ENCODE peak calls at places on chromosomes 11 and 22, in nine cellular contexts. One of them, this sample, is unnamed.
A peak's percentile ranks its signal among the peaks of the same experiment; 100 is the strongest.

GRCh38 chr11:17770048-17770652 is 35.6 kb downstream of the KCNC1 start:
- DNase-seq in AG04450: no peak
- DNase-seq in body of pancreas: peak; percentile 42
- DNase-seq in DMS153: peak; percentile 64
- DNase-seq in hypothalamus: no peak
- DNase-seq in CD8-positive, alpha-beta memory T cell: peak; percentile 30
- DNase-seq in stimulated activated naive CD8-positive, alpha-beta T cell treated with anti-CD3 and anti-CD28 coated beads, Interleukin-15, Interleukin-2, amounts not matched to agents 100 U/mL and 50 U/mL, for 24 hours: no peak
- DNase-seq in NCI-H146: peak; percentile 38
- DNase-seq in GM10248: no peak
- DNase-seq in this sample: no peak

GRCh38 chr11:120645639-120646038 is 134.1 kb downstream of the GRIK4 start:
- DNase-seq in CD8-positive, alpha-beta memory T cell: peak; percentile 19
- DNase-seq in GM10248: no peak
- DNase-seq in NCI-H146: peak; percentile 84
- DNase-seq in AG04450: no peak
- DNase-seq in hypothalamus: no peak
- DNase-seq in DMS153: peak; percentile 37
- DNase-seq in body of pancreas: no peak
- DNase-seq in stimulated activated naive CD8-positive, alpha-beta T cell treated with anti-CD3 and anti-CD28 coated beads, Interleukin-15, Interleukin-2, amounts not matched to agents 100 U/mL and 50 U/mL, for 24 hours: no peak
- DNase-seq in this sample: no peak

GRCh38 chr22:45867906-45868555 is 108.9 kb downstream of the WNT7B start:
- DNase-seq in CD8-positive, alpha-beta memory T cell: no peak
- DNase-seq in stimulated activated naive CD8-positive, alpha-beta T cell treated with anti-CD3 and anti-CD28 coated beads, Interleukin-15, Interleukin-2, amounts not matched to agents 100 U/mL and 50 U/mL, for 24 hours: no peak
- DNase-seq in body of pancreas: no peak
- DNase-seq in DMS153: no peak
- DNase-seq in GM10248: peak; percentile 14
- DNase-seq in AG04450: no peak
- DNase-seq in NCI-H146: no peak
- DNase-seq in hypothalamus: no peak
- DNase-seq in this sample: no peak

GRCh38 chr11:10388096-10388495 is 67.0 kb upstream of the AMPD3 start:
- DNase-seq in GM10248: no peak
- DNase-seq in AG04450: no peak
- DNase-seq in DMS153: no peak
- DNase-seq in CD8-positive, alpha-beta memory T cell: no peak
- DNase-seq in body of pancreas: no peak
- DNase-seq in hypothalamus: no peak
- DNase-seq in stimulated activated naive CD8-positive, alpha-beta T cell treated with anti-CD3 and anti-CD28 coated beads, Interleukin-15, Interleukin-2, amounts not matched to agents 100 U/mL and 50 U/mL, for 24 hours: no peak
- DNase-seq in NCI-H146: no peak
- DNase-seq in this sample: no peak

GRCh38 chr22:46287873-46288751 is 8.6 kb upstream of the GTSE1 start:
- DNase-seq in CD8-positive, alpha-beta memory T cell: peak; percentile 60
- DNase-seq in GM10248: peak; percentile 87
- DNase-seq in body of pancreas: no peak
- DNase-seq in stimulated activated naive CD8-positive, alpha-beta T cell treated with anti-CD3 and anti-CD28 coated beads, Interleukin-15, Interleukin-2, amounts not matched to agents 100 U/mL and 50 U/mL, for 24 hours: peak; percentile 42
- DNase-seq in NCI-H146: no peak
- DNase-seq in hypothalamus: no peak
- DNase-seq in DMS153: no peak
- DNase-seq in AG04450: no peak
- DNase-seq in this sample: no peak

GRCh38 chr11:65279713-65280459 is 18.1 kb downstream of the POLA2 start:
- DNase-seq in hypothalamus: no peak
- DNase-seq in stimulated activated naive CD8-positive, alpha-beta T cell treated with anti-CD3 and anti-CD28 coated beads, Interleukin-15, Interleukin-2, amounts not matched to agents 100 U/mL and 50 U/mL, for 24 hours: peak; percentile 51
- DNase-seq in AG04450: peak; percentile 86
- DNase-seq in DMS153: no peak
- DNase-seq in NCI-H146: no peak
- DNase-seq in body of pancreas: no peak
- DNase-seq in CD8-positive, alpha-beta memory T cell: peak; percentile 69
- DNase-seq in GM10248: peak; percentile 55
- DNase-seq in this sample: no peak

GRCh38 chr11:74311352-74311926 is at the start of gene P4HA3:
- DNase-seq in GM10248: peak; percentile 74
- DNase-seq in DMS153: no peak
- DNase-seq in NCI-H146: peak; percentile 60
- DNase-seq in hypothalamus: no peak
- DNase-seq in stimulated activated naive CD8-positive, alpha-beta T cell treated with anti-CD3 and anti-CD28 coated beads, Interleukin-15, Interleukin-2, amounts not matched to agents 100 U/mL and 50 U/mL, for 24 hours: peak; percentile 70
- DNase-seq in body of pancreas: peak; percentile 79
- DNase-seq in CD8-positive, alpha-beta memory T cell: peak; percentile 45
- DNase-seq in AG04450: no peak
- DNase-seq in this sample: peak; percentile 85

GRCh38 chr11:72828081-72828567 is 13.9 kb downstream of the ATG16L2 start:
- DNase-seq in GM10248: no peak
- DNase-seq in NCI-H146: peak; percentile 69
- DNase-seq in body of pancreas: no peak
- DNase-seq in hypothalamus: no peak
- DNase-seq in DMS153: no peak
- DNase-seq in stimulated activated naive CD8-positive, alpha-beta T cell treated with anti-CD3 and anti-CD28 coated beads, Interleukin-15, Interleukin-2, amounts not matched to agents 100 U/mL and 50 U/mL, for 24 hours: no peak
- DNase-seq in CD8-positive, alpha-beta memory T cell: no peak
- DNase-seq in AG04450: no peak
- DNase-seq in this sample: no peak

GRCh38 chr11:6111635-6112034 is 4.2 kb downstream of the OR56B4 start:
- DNase-seq in AG04450: no peak
- DNase-seq in NCI-H146: no peak
- DNase-seq in GM10248: no peak
- DNase-seq in stimulated activated naive CD8-positive, alpha-beta T cell treated with anti-CD3 and anti-CD28 coated beads, Interleukin-15, Interleukin-2, amounts not matched to agents 100 U/mL and 50 U/mL, for 24 hours: no peak
- DNase-seq in hypothalamus: no peak
- DNase-seq in body of pancreas: no peak
- DNase-seq in CD8-positive, alpha-beta memory T cell: no peak
- DNase-seq in DMS153: no peak
- DNase-seq in this sample: no peak

GRCh38 chr11:121406291-121406690 is 45.8 kb upstream of the SORL1 start:
- DNase-seq in NCI-H146: no peak
- DNase-seq in CD8-positive, alpha-beta memory T cell: no peak
- DNase-seq in AG04450: no peak
- DNase-seq in DMS153: no peak
- DNase-seq in GM10248: no peak
- DNase-seq in stimulated activated naive CD8-positive, alpha-beta T cell treated with anti-CD3 and anti-CD28 coated beads, Interleukin-15, Interleukin-2, amounts not matched to agents 100 U/mL and 50 U/mL, for 24 hours: no peak
- DNase-seq in body of pancreas: no peak
- DNase-seq in hypothalamus: no peak
- DNase-seq in this sample: no peak

GRCh38 chr22:31952459-31952858 is 8.1 kb downstream of the YWHAH start:
- DNase-seq in hypothalamus: no peak
- DNase-seq in stimulated activated naive CD8-positive, alpha-beta T cell treated with anti-CD3 and anti-CD28 coated beads, Interleukin-15, Interleukin-2, amounts not matched to agents 100 U/mL and 50 U/mL, for 24 hours: no peak
- DNase-seq in NCI-H146: no peak
- DNase-seq in DMS153: no peak
- DNase-seq in GM10248: no peak
- DNase-seq in body of pancreas: no peak
- DNase-seq in CD8-positive, alpha-beta memory T cell: no peak
- DNase-seq in AG04450: peak; percentile 49
- DNase-seq in this sample: no peak

GRCh38 chr11:68354181-68354872 is 41.9 kb downstream of the LRP5 start:
- DNase-seq in body of pancreas: peak; percentile 79
- DNase-seq in hypothalamus: no peak
- DNase-seq in stimulated activated naive CD8-positive, alpha-beta T cell treated with anti-CD3 and anti-CD28 coated beads, Interleukin-15, Interleukin-2, amounts not matched to agents 100 U/mL and 50 U/mL, for 24 hours: no peak
- DNase-seq in NCI-H146: no peak
- DNase-seq in GM10248: no peak
- DNase-seq in DMS153: no peak
- DNase-seq in AG04450: peak; percentile 85
- DNase-seq in CD8-positive, alpha-beta memory T cell: no peak
- DNase-seq in this sample: peak; percentile 18

GRCh38 chr11:38680746-38681145 is 2082.7 kb upstream of the RAG2 start:
- DNase-seq in AG04450: no peak
- DNase-seq in DMS153: no peak
- DNase-seq in stimulated activated naive CD8-positive, alpha-beta T cell treated with anti-CD3 and anti-CD28 coated beads, Interleukin-15, Interleukin-2, amounts not matched to agents 100 U/mL and 50 U/mL, for 24 hours: no peak
- DNase-seq in hypothalamus: no peak
- DNase-seq in CD8-positive, alpha-beta memory T cell: no peak
- DNase-seq in body of pancreas: no peak
- DNase-seq in GM10248: no peak
- DNase-seq in NCI-H146: no peak
- DNase-seq in this sample: no peak

GRCh38 chr11:128379587-128380279 is 207.6 kb downstream of the ETS1 start:
- DNase-seq in CD8-positive, alpha-beta memory T cell: peak; percentile 49
- DNase-seq in DMS153: no peak
- DNase-seq in NCI-H146: no peak
- DNase-seq in hypothalamus: no peak
- DNase-seq in GM10248: no peak
- DNase-seq in stimulated activated naive CD8-positive, alpha-beta T cell treated with anti-CD3 and anti-CD28 coated beads, Interleukin-15, Interleukin-2, amounts not matched to agents 100 U/mL and 50 U/mL, for 24 hours: peak; percentile 18
- DNase-seq in body of pancreas: no peak
- DNase-seq in AG04450: no peak
- DNase-seq in this sample: no peak

GRCh38 chr22:45804986-45805325 is 133.3 kb downstream of the ATXN10 start:
- DNase-seq in DMS153: no peak
- DNase-seq in CD8-positive, alpha-beta memory T cell: no peak
- DNase-seq in NCI-H146: no peak
- DNase-seq in AG04450: peak; percentile 92
- DNase-seq in body of pancreas: no peak
- DNase-seq in hypothalamus: no peak
- DNase-seq in stimulated activated naive CD8-positive, alpha-beta T cell treated with anti-CD3 and anti-CD28 coated beads, Interleukin-15, Interleukin-2, amounts not matched to agents 100 U/mL and 50 U/mL, for 24 hours: no peak
- DNase-seq in GM10248: no peak
- DNase-seq in this sample: no peak

This sample was measured in cerebellum.